ENCODE peak calls at places on chromosomes 1 and 21, in ten cellular contexts. O is left ventricle myocardium inferior, T is IMR-90, S is GM12865, G is K562, Q is hepatocyte, F is Panc1, H is AG04450, D is BJ, C is tibial nerve. W is an unnamed sample.

GRCh38 chr1:153277852-153278251 is 18.4 kb downstream of the LORICRIN start:
- DNase-seq in T (no peak), G (peak), D (no peak), C (no peak), S (peak), O (no peak), Q (no peak), H (no peak), F (peak), W (no peak)

GRCh38 chr21:35528109-35529042 is 479.3 kb upstream of the RUNX1 start:
- DNase-seq in D (no peak), T (peak), S (peak), H (no peak), Q (no peak), C (peak), F (no peak), O (peak), G (no peak), W (peak)

GRCh38 chr1:53294557-53294956 is 33.3 kb downstream of the LRP8 start:
- DNase-seq in C (no peak), O (no peak), F (no peak), S (peak), H (peak), G (no peak), T (peak), D (no peak), Q (peak), W (peak)

GRCh38 chr1:215526147-215526845 is 40.8 kb upstream of the KCTD3 start:
- DNase-seq in C (no peak), H (peak), Q (peak), S (peak), D (no peak), O (no peak), F (peak), T (peak), G (peak), W (peak)

GRCh38 chr1:43366179-43366578 is 1.6 kb downstream of the ELOVL1 start:
- DNase-seq in H (no peak), C (no peak), Q (peak), S (peak), T (no peak), G (peak), O (peak), D (no peak), F (no peak), W (no peak)

GRCh38 chr1:56626546-56626945 is 18.6 kb upstream of the PRKAA2 start:
- DNase-seq in G (no peak), S (no peak), D (peak), C (no peak), T (peak), F (no peak), Q (no peak), O (no peak), H (no peak), W (no peak)

GRCh38 chr1:93579891-93580290 is 101.7 kb downstream of the BCAR3 start:
- DNase-seq in G (no peak), H (peak), Q (peak), D (peak), O (peak), T (peak), S (no peak), C (no peak), F (no peak), W (no peak)

GRCh38 chr1:1006305-1007159 is 6.6 kb upstream of the HES4 start:
- DNase-seq in T (no peak), D (no peak), O (no peak), Q (peak), H (no peak), F (no peak), C (no peak), S (no peak), G (peak), W (no peak)

GRCh38 chr1:209590405-209590804 is 6.9 kb downstream of the CAMK1G start:
- DNase-seq in Q (peak), D (no peak), F (no peak), G (peak), C (no peak), H (no peak), O (no peak), S (no peak), T (no peak), W (peak)

GRCh38 chr1:116504308-116505156 is 66.3 kb downstream of the CD58 start:
- DNase-seq in T (peak), Q (peak), D (no peak), O (peak), H (no peak), S (peak), F (no peak), C (peak), G (peak), W (no peak)

GRCh38 chr1:220895412-220895946 is 16.2 kb downstream of the HLX start:
- DNase-seq in G (no peak), F (no peak), H (no peak), T (no peak), S (no peak), C (no peak), Q (no peak), O (no peak), D (no peak), W (no peak)

GRCh38 chr1:240027059-240027462 is 64.6 kb upstream of the FMN2 start:
- DNase-seq in Q (peak), C (peak), F (peak), G (peak), T (peak), O (no peak), S (peak), D (no peak), H (no peak), W (peak)

GRCh38 chr21:26801524-26801923 is 43.7 kb downstream of the ADAMTS1 start:
- DNase-seq in O (no peak), C (no peak), F (no peak), T (peak), S (no peak), H (peak), D (peak), G (no peak), Q (peak), W (peak)

GRCh38 chr1:201422436-201423030 is 1.0 kb upstream of the TNNI1 start:
- DNase-seq in H (no peak), Q (no peak), O (no peak), G (no peak), S (no peak), D (no peak), T (no peak), F (no peak), C (no peak), W (no peak)

GRCh38 chr1:19443321-19443720 is 42.0 kb downstream of the CAPZB start:
- DNase-seq in O (no peak), T (no peak), Q (no peak), G (no peak), H (no peak), C (no peak), S (no peak), F (no peak), D (no peak), W (no peak)

GRCh38 chr1:50414853-50415234 is 8.4 kb downstream of the DMRTA2 start:
- DNase-seq in D (no peak), T (no peak), C (no peak), O (no peak), Q (no peak), H (no peak), G (no peak), F (no peak), S (no peak), W (no peak)
- TF ChIP-seq CTCF in D (no peak), T (no peak), C (no peak), O (no peak), Q (no peak), H (no peak), G (no peak), F (no peak), S (no peak), W (no peak)

GRCh38 chr1:193462629-193463320 is 276.4 kb upstream of the B3GALT2 start:
- DNase-seq in O (no peak), F (no peak), C (no peak), G (no peak), H (no peak), Q (no peak), T (peak), D (no peak), S (no peak), W (no peak)
- H3K4me3 ChIP-seq in O (no peak), F (no peak), C (peak), G (no peak), H (no peak), Q (no peak), T (no peak), D (no peak), S (no peak), W (no peak)

GRCh38 chr1:237062976-237063375 is 21.0 kb downstream of the RYR2 start:
- DNase-seq in C (no peak), O (no peak), D (no peak), H (no peak), G (no peak), Q (no peak), F (no peak), S (no peak), T (no peak), W (no peak)
- TF ChIP-seq CTCF in C (no peak), O (no peak), D (no peak), H (no peak), G (no peak), Q (no peak), F (no peak), S (no peak), T (no peak), W (no peak)

DNA sequence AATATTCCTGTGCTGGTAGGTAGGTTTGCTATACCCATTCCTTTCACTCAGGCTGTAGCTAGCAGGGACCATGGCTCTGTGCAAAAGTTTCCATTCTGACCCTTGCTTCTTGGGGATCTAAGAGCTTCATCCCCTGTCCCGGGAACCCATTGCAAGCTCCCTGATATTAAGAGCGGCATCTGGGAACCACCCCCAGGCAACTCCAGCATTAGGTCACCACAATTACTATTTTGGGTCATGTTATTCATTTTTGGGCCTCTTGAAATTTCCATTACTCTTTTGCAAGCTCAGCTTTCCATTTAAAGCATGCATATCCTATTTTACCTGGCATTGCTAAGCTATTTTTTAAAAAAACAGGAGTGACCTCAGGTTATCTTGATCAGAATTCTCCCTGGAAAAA is 22.1 kb upstream of the ACTRT2 start:
- DNase-seq in T (no peak), Q (no peak), H (no peak), O (no peak), G (no peak), D (no peak), C (no peak), F (no peak), S (no peak), W (no peak)
- H3K4me3 ChIP-seq in T (no peak), Q (no peak), H (no peak), O (no peak), G (no peak), D (no peak), C (no peak), F (no peak), S (no peak), W (no peak)

DNA sequence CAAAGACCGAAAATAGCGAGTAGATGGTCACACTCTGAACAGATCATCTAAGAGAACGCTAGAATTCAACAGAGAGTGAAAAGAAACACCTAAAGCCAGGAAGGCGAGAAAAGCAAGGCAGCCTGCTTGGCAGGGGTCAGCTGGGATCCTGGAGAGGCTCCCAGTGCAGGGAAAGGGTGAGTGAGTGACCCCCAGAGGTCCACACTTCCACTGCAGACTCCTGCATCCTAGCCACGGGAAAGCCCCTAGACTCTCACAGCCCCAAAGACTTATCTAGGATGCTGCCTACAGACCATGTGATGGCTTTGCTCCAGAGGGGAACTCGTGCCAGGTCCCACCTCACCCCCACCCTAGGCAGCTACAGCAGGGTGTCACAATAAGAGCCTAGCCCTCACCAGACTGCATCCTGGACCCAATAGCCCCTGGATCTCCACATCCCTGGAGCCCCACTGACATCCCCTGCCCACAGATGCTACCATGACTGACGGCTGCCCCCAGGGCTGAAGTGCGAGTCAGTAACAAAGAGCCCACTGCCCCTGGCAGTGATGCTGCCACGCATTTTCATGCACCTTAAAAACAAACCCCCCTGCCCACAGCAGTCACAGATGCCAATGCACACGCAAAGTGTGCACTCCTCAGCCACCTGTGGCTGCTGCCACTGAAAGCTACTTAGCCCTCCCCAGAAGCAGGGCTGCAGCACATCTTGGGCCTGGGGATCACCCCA is 62.2 kb downstream of the PSMG1 start:
- DNase-seq in T (no peak), C (no peak), Q (no peak), H (no peak), D (no peak), S (no peak), F (no peak), G (no peak), O (no peak), W (peak)
- TF ChIP-seq CTCF in T (no peak), C (no peak), Q (no peak), H (no peak), D (no peak), S (no peak), F (no peak), G (no peak), O (no peak), W (no peak)

DNA sequence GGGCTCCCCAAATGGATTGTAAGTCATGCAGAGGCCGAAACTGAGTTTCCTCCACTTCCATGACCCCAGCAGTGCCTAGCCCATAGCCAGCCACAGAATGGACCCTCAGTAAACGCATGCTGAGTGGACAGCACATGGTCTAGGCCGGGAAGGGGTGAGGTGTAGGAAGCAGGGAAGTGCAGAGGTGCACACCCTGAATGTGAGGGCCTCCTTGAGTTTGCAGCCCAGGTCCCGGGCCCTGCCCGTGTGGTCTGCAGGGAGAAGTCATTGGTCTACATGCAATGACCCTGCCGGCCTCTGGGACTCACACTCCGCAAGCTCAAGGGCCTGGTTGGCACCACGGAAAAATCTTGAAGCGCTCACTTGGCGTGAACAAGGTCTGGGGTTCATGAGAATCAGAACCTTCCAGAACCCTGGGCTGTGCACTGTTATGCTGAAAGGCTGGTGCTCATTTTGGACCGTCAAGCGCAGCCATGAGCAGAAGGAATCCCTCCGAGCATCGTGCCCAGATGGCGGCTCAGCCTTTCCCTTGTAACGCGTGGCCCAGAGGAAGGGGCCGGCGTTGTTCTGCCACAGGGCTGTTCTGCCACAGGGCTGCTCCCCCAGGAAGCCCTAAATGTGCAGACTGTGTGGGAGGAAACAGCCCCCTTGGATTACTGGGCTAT is 66.4 kb downstream of the PSMG1 start:
- DNase-seq in H (no peak), T (no peak), G (no peak), F (no peak), C (no peak), O (no peak), D (no peak), Q (no peak), S (no peak), W (no peak)
- H3K4me3 ChIP-seq in H (no peak), T (no peak), G (no peak), F (no peak), C (no peak), O (no peak), D (no peak), Q (no peak), S (no peak), W (no peak)

DNA sequence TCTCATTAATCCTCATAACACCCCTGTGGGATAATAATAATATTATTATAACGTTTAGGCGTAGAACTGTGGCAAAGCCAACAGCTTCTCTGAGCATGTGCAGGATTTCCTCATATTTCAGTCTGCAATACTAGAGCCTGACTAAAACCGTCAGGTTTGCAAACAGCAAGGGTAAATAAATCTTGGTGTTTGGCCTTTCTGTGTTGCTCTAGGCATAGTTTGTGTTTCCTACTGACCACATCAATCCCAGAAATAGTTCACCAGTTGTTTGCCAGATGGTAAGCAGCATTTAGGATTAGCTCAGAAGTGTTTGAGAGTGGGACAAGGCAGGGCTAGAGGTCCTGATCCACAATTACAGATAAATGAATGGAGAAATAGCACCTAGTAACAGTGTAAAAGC is 2.8 kb upstream of the KCNA3 start:
- DNase-seq in S (no peak), G (no peak), C (no peak), F (no peak), T (no peak), D (no peak), Q (no peak), O (no peak), H (no peak), W (no peak)
- TF ChIP-seq CTCF in S (no peak), G (no peak), C (no peak), F (no peak), T (no peak), D (no peak), Q (no peak), O (no peak), H (no peak), W (no peak)

DNA sequence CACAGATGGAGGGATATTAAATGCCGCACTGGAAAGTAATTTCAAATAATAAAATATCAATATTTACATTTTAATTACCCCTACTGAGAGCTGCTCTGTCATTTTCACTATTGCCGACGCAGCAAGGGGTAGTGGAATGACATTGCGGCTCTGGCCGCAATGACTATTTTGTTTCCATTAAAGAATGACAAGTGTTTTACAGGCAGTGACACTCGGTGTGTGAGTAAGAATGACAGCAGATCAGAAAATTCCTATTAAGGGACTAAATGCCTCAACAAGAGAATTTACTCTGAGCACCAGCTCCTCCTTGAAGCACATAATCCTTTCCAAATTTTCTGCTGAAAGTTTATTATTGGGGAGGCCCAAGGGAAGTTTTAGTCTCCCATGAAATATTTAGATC is 109.2 kb upstream of the USH2A start:
- DNase-seq in T (no peak), G (no peak), S (no peak), O (no peak), C (no peak), F (no peak), D (no peak), Q (no peak), H (no peak), W (no peak)
- H3K4me3 ChIP-seq in T (no peak), G (no peak), S (no peak), O (no peak), C (no peak), F (no peak), D (no peak), Q (no peak), H (no peak), W (no peak)

DNA sequence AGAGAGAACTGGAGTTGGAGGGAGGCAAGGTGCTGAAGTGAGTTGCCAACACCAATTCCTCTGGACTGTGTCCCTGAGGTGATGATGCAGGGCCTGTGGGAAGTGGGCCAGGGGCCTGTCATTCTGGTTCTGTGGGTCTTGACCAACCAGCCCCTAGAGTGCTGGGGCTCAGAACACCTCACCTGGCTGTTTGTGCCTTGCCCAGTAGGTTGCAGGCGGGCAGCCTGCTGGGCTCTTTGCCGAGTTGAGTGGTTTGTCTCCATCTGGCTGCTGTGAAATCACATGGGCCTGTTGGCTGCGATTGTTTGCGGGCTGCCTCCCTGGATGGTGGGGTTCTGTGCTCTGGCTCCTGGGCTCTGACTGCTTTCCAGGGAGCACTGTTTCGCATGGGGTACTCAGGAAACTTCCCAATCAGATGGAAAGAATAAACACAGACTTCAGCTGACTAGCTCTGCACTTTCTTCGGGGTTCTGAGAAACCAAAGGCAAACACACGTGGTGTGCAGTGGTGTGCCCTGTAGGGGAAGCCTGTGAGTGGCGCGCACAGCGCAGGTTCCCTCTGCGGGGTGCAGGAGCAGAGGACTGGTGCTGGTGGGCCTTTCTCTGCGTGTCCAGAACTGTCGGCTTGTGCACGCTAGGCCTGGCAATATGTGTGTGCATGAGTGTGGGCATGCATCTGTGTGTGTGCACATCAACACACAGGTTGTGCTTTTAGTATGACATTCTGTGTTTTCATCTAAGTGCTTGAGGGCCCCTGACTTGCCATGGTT is 95.1 kb downstream of the RHOU start:
- DNase-seq in S (no peak), T (no peak), H (no peak), Q (peak), C (no peak), G (no peak), O (peak), F (no peak), D (no peak), W (no peak)
- TF ChIP-seq CTCF in S (no peak), T (no peak), H (no peak), Q (no peak), C (no peak), G (no peak), O (peak), F (no peak), D (no peak), W (no peak)

W was measured in cardiac muscle cell.